ENCODE peak calls at places on chromosomes 11 and 22, in six cellular contexts. E, S, K, Z, Q and A are unnamed samples.

GRCh38 chr11:109508185-109508584 is 86.2 kb downstream of the C11orf87 start:
- DNase-seq in E (no peak), S (no peak), K (no peak), Z (peak), Q (no peak), A (no peak)

GRCh38 chr22:49208768-49209252 is 618.9 kb downstream of the BRD1 start:
- DNase-seq in E (no peak), S (no peak), K (no peak), Z (no peak), Q (no peak), A (no peak)

GRCh38 chr11:64123102-64123434 is 42.8 kb downstream of the MACROD1 start:
- DNase-seq in E (no peak), S (no peak), K (no peak), Z (peak), Q (no peak), A (peak)

GRCh38 chr11:121163658-121164308 is 62.7 kb downstream of the TECTA start:
- DNase-seq in E (no peak), S (no peak), K (no peak), Z (no peak), Q (no peak), A (no peak)

GRCh38 chr11:95831198-95831883 is 41.0 kb downstream of the CEP57 start:
- DNase-seq in E (no peak), S (no peak), K (peak), Z (no peak), Q (no peak), A (no peak)

GRCh38 chr11:7501894-7502293 is 11.9 kb upstream of the PPFIBP2 start:
- DNase-seq in E (no peak), S (no peak), K (no peak), Z (no peak), Q (no peak), A (no peak)

GRCh38 chr22:17172172-17172833 is 13.2 kb upstream of the HDHD5 start:
- DNase-seq in E (no peak), S (no peak), K (no peak), Z (no peak), Q (no peak), A (no peak)

GRCh38 chr11:67369801-67370284 is 3.6 kb downstream of the CLCF1 start:
- DNase-seq in E (no peak), S (no peak), K (peak), Z (no peak), Q (no peak), A (no peak)

GRCh38 chr11:111194789-111195188 is 50.7 kb upstream of the POU2AF2 start:
- DNase-seq in E (no peak), S (no peak), K (no peak), Z (no peak), Q (no peak), A (no peak)

GRCh38 chr11:61378713-61379313 is 13.6 kb upstream of the TMEM216 start:
- DNase-seq in E (no peak), S (no peak), K (peak), Z (no peak), Q (no peak), A (no peak)